ENCODE peak calls at places on chromosomes 16 and 17, in seven cellular contexts. O, M, R, Y, N, C and Q are unnamed samples.

GRCh38 chr17:12406623-12407228 is 259.0 kb upstream of the MYOCD start:
- DNase-seq in N (no peak), Y (no peak), M (peak), C (no peak), O (no peak), R (no peak), Q (no peak)

GRCh38 chr16:85354623-85355514 is 242.6 kb upstream of the CIBAR2 start:
- DNase-seq in C (peak), M (peak), N (no peak), O (no peak), R (no peak), Y (no peak), Q (peak)

GRCh38 chr17:52482271-52482670 is 323.8 kb upstream of the CA10 start:
- DNase-seq in Y (no peak), C (no peak), R (no peak), M (no peak), N (no peak), O (no peak), Q (no peak)

GRCh38 chr17:77489898-77490265 is 349.1 kb downstream of the SEC14L1 start:
- DNase-seq in M (no peak), C (no peak), Y (peak), R (no peak), N (no peak), O (no peak), Q (peak)

GRCh38 chr16:2273484-2273883 is 5.6 kb upstream of the RNPS1 start:
- DNase-seq in N (no peak), C (no peak), Y (no peak), M (no peak), R (no peak), O (no peak), Q (no peak)

GRCh38 chr16:4884209-4884608 is 36.9 kb downstream of the UBN1 start:
- DNase-seq in O (no peak), N (no peak), C (no peak), Y (no peak), M (no peak), R (no peak), Q (no peak)

GRCh38 chr17:27907976-27908558 is 14.9 kb upstream of the LYRM9 start:
- DNase-seq in R (no peak), Y (no peak), C (no peak), N (no peak), O (no peak), M (no peak), Q (no peak)

GRCh38 chr16:66337434-66338188 is 28.9 kb upstream of the CDH5 start:
- DNase-seq in O (no peak), Y (no peak), M (no peak), R (no peak), N (no peak), C (no peak), Q (no peak)

GRCh38 chr16:80230328-80231117 is 310.3 kb upstream of the DYNLRB2 start:
- DNase-seq in O (no peak), R (no peak), C (no peak), Y (no peak), M (no peak), N (no peak), Q (no peak)

GRCh38 chr17:33451221-33451620 is 158.1 kb upstream of the ASIC2 start:
- DNase-seq in O (no peak), C (no peak), M (peak), N (no peak), R (no peak), Y (no peak), Q (no peak)

GRCh38 chr16:58506241-58507194 is 6.6 kb downstream of the NDRG4 start:
- DNase-seq in C (no peak), N (no peak), O (no peak), Y (no peak), R (no peak), M (no peak), Q (peak)

GRCh38 chr16:23424292-23424958 is 28.6 kb downstream of the COG7 start:
- DNase-seq in C (peak), M (no peak), R (no peak), O (no peak), Y (no peak), N (no peak), Q (no peak)